ENCODE peak calls at places on chromosomes 1 and 21, in nine cellular contexts. L is adrenal gland, H is IMR-90, P is heart left ventricle, E is uterus, X is GM12892, S is breast epithelium, B is sigmoid colon, Q is lower leg skin. J is an unnamed sample.

GRCh38 chr1:88462481-88463261 is 221.4 kb upstream of the PKN2 start:
- DNase-seq in L (peak; percentile 9), H (peak; percentile 17), P (peak; percentile 26), E (peak; percentile 16), X (no peak), S (no peak), B (peak; percentile 66), Q (no peak), J (peak; percentile 9)

GRCh38 chr1:111571239-111571638 is 48.4 kb upstream of the RAP1A start:
- DNase-seq in L (no peak), H (no peak), P (no peak), E (no peak), X (no peak), S (no peak), B (no peak), Q (no peak), J (no peak)

GRCh38 chr1:70779571-70779970 is 268.0 kb downstream of the PTGER3 start:
- DNase-seq in L (no peak), H (peak; percentile 19), P (no peak), E (no peak), X (no peak), S (no peak), B (no peak), Q (no peak), J (no peak)

GRCh38 chr1:175152006-175152652 is 40.4 kb downstream of the KIAA0040 start:
- DNase-seq in L (peak; percentile 57), H (peak; percentile 22), P (peak; percentile 61), E (peak; percentile 51), X (no peak), S (peak; percentile 34), B (peak; percentile 77), Q (peak; percentile 92), J (peak; percentile 63)

GRCh38 chr1:179809506-179810366 is 66.6 kb downstream of the FAM163A start:
- DNase-seq in L (peak; percentile 42), H (peak; percentile 78), P (peak; percentile 63), E (peak; percentile 49), X (no peak), S (no peak), B (peak; percentile 81), Q (no peak), J (peak; percentile 65)

GRCh38 chr1:162930532-162931438 is 69.8 kb upstream of the CCDC190 start:
- DNase-seq in L (no peak), H (no peak), P (no peak), E (no peak), X (no peak), S (no peak), B (no peak), Q (no peak), J (no peak)

GRCh38 chr1:204084247-204084772 is 11.4 kb downstream of the SOX13 start:
- DNase-seq in L (peak; percentile 43), H (no peak), P (no peak), E (no peak), X (no peak), S (peak; percentile 79), B (peak; percentile 78), Q (no peak), J (no peak)

GRCh38 chr1:3864884-3865283 is 7.6 kb downstream of the DFFB start:
- DNase-seq in L (no peak), H (no peak), P (no peak), E (no peak), X (no peak), S (no peak), B (no peak), Q (no peak), J (no peak)

GRCh38 chr1:2209400-2210083 is 15.0 kb upstream of the FAAP20 start:
- DNase-seq in L (no peak), H (no peak), P (peak; percentile 24), E (no peak), X (no peak), S (no peak), B (no peak), Q (no peak), J (no peak)

GRCh38 chr1:50656931-50657330 is 233.7 kb upstream of the DMRTA2 start:
- DNase-seq in L (no peak), H (no peak), P (no peak), E (no peak), X (no peak), S (no peak), B (no peak), Q (no peak), J (no peak)

GRCh38 chr21:37681711-37682110 is 234.5 kb downstream of the KCNJ6 start:
- DNase-seq in L (no peak), H (no peak), P (no peak), E (no peak), X (no peak), S (no peak), B (no peak), Q (no peak), J (no peak)

GRCh38 chr1:53629101-53629691 is 109.8 kb downstream of the GLIS1 start:
- DNase-seq in L (no peak), H (no peak), P (peak; percentile 5), E (no peak), X (no peak), S (no peak), B (no peak), Q (peak; percentile 65), J (no peak)

GRCh38 chr1:46005594-46005993 is 126.8 kb downstream of the PIK3R3 start:
- DNase-seq in L (no peak), H (no peak), P (no peak), E (no peak), X (no peak), S (no peak), B (no peak), Q (no peak), J (no peak)

DNA sequence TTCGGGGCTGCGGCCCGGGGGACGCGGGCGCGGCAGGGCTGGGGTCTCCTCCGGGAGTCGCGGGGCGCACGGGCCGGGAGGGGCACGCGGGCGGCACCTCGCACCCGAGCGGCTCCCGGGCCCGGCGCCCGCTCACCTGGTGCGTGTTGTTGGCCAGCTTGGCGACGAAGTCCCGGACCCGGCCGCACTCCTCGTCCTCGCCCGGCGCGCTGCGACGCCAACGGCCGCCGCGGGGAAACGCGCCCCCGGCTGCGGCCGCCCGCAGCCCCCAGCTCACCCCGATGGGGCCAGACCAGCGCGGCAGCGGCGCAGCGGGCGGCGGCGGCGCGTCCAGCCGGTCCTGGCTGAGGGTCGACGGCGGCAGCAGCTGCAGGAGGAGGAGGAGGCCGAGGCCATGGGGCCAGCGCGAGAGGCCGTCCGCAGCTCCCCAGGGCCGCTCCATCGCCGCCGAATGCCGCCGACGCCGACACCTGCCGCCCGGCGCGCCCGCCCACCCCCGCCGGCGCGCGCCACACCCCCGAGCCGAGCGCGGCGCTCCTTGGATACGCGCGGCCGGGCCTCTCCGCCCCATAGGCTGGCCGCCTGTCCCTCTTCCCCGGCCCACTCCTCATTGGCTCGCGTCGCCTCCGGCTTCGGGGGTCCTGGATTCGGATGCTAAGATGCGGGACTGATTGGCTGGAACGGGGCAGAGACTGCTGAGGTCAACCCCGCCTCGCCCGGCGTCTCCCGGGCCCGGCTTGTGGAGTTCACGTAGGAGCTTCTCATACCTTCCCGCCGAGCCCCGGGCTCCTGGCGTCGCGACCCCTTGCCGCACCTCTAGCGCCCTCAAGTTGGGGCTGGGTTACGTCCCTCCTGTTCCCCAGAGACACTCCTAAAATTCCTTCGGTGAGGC is at the start of gene SORT1:
- DNase-seq in L (peak; percentile 82), H (peak; percentile 83), P (peak; percentile 90), E (peak; percentile 79), X (peak; percentile 50), S (peak; percentile 83), B (peak; percentile 95), Q (peak; percentile 96), J (peak; percentile 77)
- TF ChIP-seq POLR2A in L (no peak), H (peak; percentile 30), P (peak; percentile 74), E (peak; percentile 3), X (no peak), S (no peak), B (no peak), Q (no peak), J (no peak)

GRCh38 chr1:8856689-8857412 is 21.6 kb downstream of the ENO1 start:
- DNase-seq in L (peak; percentile 55), H (no peak), P (no peak), E (no peak), X (no peak), S (no peak), B (no peak), Q (no peak), J (no peak)
- TF ChIP-seq POLR2A in L (no peak), H (no peak), P (no peak), E (no peak), X (peak; percentile 59), S (no peak), B (no peak), Q (no peak), J (no peak)

DNA sequence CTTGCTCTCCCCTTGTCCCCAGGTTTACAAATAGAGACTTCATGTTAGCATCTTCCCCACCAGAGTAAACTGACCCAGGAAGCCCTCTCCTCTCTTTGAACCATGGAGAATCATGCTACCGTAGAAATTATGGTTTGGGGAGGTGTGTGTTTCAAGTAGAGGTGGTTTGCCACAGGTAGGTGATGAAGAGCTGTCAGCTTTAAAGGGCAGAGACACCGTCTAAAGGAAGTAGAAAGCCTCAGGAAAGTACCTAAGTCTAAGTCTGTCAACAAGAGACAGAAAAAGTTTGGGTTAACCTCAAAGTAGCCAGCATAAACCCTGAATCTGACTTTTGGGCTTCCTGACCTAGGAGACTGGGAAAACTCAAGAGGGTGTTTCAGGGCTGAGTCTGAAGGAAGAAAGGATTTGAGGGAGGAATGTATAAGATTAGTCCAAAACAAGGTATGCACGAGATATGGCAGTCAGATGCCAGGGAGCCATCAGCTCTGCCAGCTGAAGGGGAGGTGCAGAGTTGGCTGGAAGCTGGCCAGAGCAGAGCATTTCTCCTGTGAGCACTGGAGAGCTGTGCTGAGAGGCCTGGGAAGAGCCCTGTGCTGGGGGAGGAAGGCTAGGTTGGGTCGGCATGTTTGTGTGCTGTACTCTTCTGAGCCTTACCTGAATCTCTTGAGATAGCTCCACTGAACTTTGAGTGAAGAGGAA is 14.3 kb downstream of the ADAMTSL4 start:
- DNase-seq in L (no peak), H (peak; percentile 43), P (peak; percentile 74), E (peak; percentile 49), X (no peak), S (peak; percentile 35), B (peak; percentile 81), Q (no peak), J (peak; percentile 58)
- TF ChIP-seq POLR2A in L (no peak), H (no peak), P (no peak), E (no peak), X (peak; percentile 40), S (peak; percentile 7), B (no peak), Q (no peak), J (peak; percentile 51)

GRCh38 chr21:35046223-35046690 is 2.8 kb downstream of the RUNX1 start:
- DNase-seq in L (no peak), H (no peak), P (no peak), E (no peak), X (no peak), S (no peak), B (no peak), Q (peak; percentile 34), J (peak; percentile 13)
- TF ChIP-seq POLR2A in L (no peak), H (no peak), P (no peak), E (no peak), X (no peak), S (no peak), B (no peak), Q (no peak), J (no peak)

GRCh38 chr1:33127001-33127823 is 46.3 kb downstream of the AZIN2 start:
- DNase-seq in L (peak; percentile 99), H (peak; percentile 100), P (peak; percentile 98), E (peak; percentile 99), X (peak; percentile 78), S (peak; percentile 98), B (peak; percentile 99), Q (peak; percentile 99), J (peak; percentile 99)
- TF ChIP-seq POLR2A in L (no peak), H (peak; percentile 96), P (peak; percentile 64), E (peak; percentile 59), X (peak; percentile 95), S (peak; percentile 44), B (no peak), Q (no peak), J (peak; percentile 93)

J was measured in erythroblast.